ENCODE peak calls at places on chromosomes 12 and 14, in nine cellular contexts. N is lung; L is CD8-positive, alpha-beta T cell; U is heart right ventricle; Q is ovary; D is cardiac muscle cell; G is H9; Z is heart left ventricle; I is kidney. R is an unnamed sample.
A peak's percentile ranks its signal among the peaks of the same experiment; 100 is the strongest.

GRCh38 chr14:61260939-61261776 is 20.0 kb downstream of the TMEM30B start:
- DNase-seq in U (no peak), Z (no peak), L (no peak), I (no peak), G (no peak), N (no peak), Q (no peak), D (peak; percentile 21), R (peak; percentile 61)

GRCh38 chr12:52257074-52257551 is 17.3 kb upstream of the KRT86 start:
- DNase-seq in L (no peak), Z (no peak), U (no peak), G (no peak), I (peak; percentile 37), Q (no peak), N (no peak), D (no peak), R (no peak)

GRCh38 chr12:104520242-104520900 is 63.6 kb downstream of the CHST11 start:
- DNase-seq in I (no peak), N (no peak), U (no peak), D (no peak), Q (no peak), Z (no peak), L (no peak), G (no peak), R (no peak)

GRCh38 chr14:101880016-101880297 is 84.4 kb upstream of the DYNC1H1 start:
- DNase-seq in I (no peak), U (no peak), Q (no peak), L (no peak), N (no peak), G (no peak), D (no peak), Z (no peak), R (no peak)

GRCh38 chr12:6367969-6368892 is 7.1 kb downstream of the SCNN1A start:
- DNase-seq in Q (no peak), D (no peak), U (no peak), L (no peak), G (no peak), I (peak; percentile 23), Z (no peak), N (no peak), R (no peak)

GRCh38 chr14:63343878-63344277 is 25.1 kb upstream of the GPHB5 start:
- DNase-seq in L (no peak), U (no peak), Q (no peak), G (no peak), I (no peak), D (peak; percentile 33), N (no peak), Z (no peak), R (no peak)

GRCh38 chr14:70672328-70672675 is 30.6 kb downstream of the TTC9 start:
- DNase-seq in I (no peak), L (no peak), D (no peak), Z (no peak), N (no peak), U (no peak), Q (no peak), G (no peak), R (no peak)

GRCh38 chr14:42563313-42563712 is 956.6 kb downstream of the LRFN5 start:
- DNase-seq in N (no peak), I (no peak), Z (no peak), L (no peak), Q (no peak), D (no peak), G (no peak), U (no peak), R (no peak)

GRCh38 chr14:55893695-55894094 is 224.5 kb upstream of the PELI2 start:
- DNase-seq in N (no peak), D (no peak), U (no peak), G (no peak), Z (no peak), L (no peak), Q (no peak), I (no peak), R (no peak)

GRCh38 chr12:121009744-121010143 is 6.5 kb downstream of the C12orf43 start:
- DNase-seq in I (no peak), U (no peak), Q (no peak), L (no peak), D (peak; percentile 52), G (peak; percentile 74), Z (no peak), N (no peak), R (no peak)

GRCh38 chr14:106605548-106606448 is 1079.4 kb downstream of the TMEM121 start:
- DNase-seq in U (peak; percentile 18), N (no peak), Q (no peak), D (no peak), G (no peak), L (peak; percentile 83), I (no peak), Z (peak; percentile 73), R (no peak)

GRCh38 chr12:91094036-91094660 is 17.1 kb downstream of the LUM start:
- DNase-seq in Z (no peak), G (no peak), D (no peak), L (no peak), Q (no peak), U (no peak), I (no peak), N (no peak), R (no peak)

GRCh38 chr14:61003571-61003970 is 22.5 kb downstream of the SLC38A6 start:
- DNase-seq in N (no peak), Z (no peak), G (no peak), L (no peak), Q (no peak), I (no peak), U (no peak), D (peak; percentile 50), R (no peak)

GRCh38 chr12:20212658-20213387 is 155.5 kb upstream of the PDE3A start:
- DNase-seq in L (no peak), Z (peak; percentile 83), D (peak; percentile 100), N (peak; percentile 76), Q (peak; percentile 79), U (peak; percentile 76), G (peak; percentile 93), I (peak; percentile 93), R (peak; percentile 88)

GRCh38 chr12:51773145-51773869 is 75.2 kb downstream of the FIGNL2 start:
- DNase-seq in G (no peak), Z (no peak), N (no peak), I (no peak), D (peak; percentile 87), L (no peak), Q (no peak), U (no peak), R (peak; percentile 42)

GRCh38 chr12:121748571-121749265 is 36.2 kb downstream of the TMEM120B start:
- DNase-seq in N (no peak), Z (no peak), U (no peak), G (peak; percentile 50), D (peak; percentile 88), I (peak; percentile 88), Q (peak; percentile 82), L (no peak), R (peak; percentile 71)

GRCh38 chr12:66070378-66071120 is 60.0 kb downstream of the LLPH start:
- DNase-seq in I (no peak), D (no peak), U (no peak), G (no peak), Q (no peak), N (no peak), Z (no peak), L (no peak), R (no peak)

GRCh38 chr12:43957732-43958131 is 121.9 kb downstream of the TMEM117 start:
- DNase-seq in Q (no peak), N (no peak), D (peak; percentile 75), U (no peak), Z (no peak), I (no peak), L (no peak), G (no peak), R (peak; percentile 15)

DNA sequence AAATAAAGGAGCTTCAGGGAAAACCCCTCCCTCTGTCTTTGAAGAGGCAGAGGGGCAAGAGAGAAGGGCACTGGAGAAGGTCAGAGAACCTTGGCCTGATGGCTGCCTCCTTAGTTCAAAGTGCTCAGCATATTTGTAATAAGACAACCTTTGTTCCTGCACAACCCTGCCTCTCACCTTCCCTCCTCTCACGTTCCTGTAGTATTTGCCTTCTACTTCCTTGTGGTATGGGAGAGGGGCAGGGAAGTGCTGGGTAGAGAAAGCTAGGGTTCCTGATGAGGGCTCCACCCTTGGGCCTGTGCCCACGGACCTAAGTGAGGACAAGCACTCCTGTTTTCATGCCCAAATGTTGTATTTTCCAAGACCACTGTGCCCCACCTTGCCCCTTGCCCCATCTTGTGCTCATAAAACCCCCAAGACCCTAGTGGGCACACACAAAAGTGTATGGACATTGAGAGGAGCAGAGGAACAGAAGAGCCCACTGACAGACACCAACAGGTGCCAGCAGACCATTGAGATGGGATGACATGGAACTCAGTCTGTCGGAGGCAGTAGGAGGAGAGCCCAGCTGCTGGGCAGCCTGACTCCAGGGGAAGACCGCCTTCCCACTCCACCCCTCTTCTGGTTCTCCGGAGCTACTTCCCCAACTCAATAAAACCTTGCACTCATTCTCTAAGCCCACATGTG is 261.5 kb upstream of the CCDC196 start:
- DNase-seq in L (no peak), Z (no peak), U (no peak), D (no peak), I (no peak), N (no peak), Q (no peak), G (no peak), R (no peak)
- H3K9me3 ChIP-seq in L (no peaks in the 10 kb centered on the region), Z (no peaks in the 10 kb centered on the region), U (no peaks in the 10 kb centered on the region), D (no peaks in the 10 kb centered on the region), I (no peaks in the 10 kb centered on the region), N (no peaks in the 10 kb centered on the region), Q (no peaks in the 10 kb centered on the region), G (no peaks in the 10 kb centered on the region), R (no peaks in the 10 kb centered on the region)

DNA sequence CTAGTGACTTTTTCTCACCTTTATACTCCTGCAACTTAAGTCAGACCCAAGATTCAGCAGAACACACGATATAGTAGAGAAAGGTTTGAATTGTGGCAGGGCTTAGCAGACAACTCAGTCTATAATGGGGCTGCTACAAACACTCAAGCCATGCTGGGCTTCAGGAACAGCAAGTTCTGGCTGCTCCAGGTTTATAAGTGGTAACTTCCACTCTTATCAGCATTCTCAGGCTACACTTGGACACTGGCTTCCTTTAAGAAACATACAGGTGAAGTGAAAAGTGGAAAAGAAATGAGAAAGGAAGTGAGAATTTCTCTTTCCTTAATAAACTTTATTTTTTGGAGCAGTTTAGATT is 21.7 kb downstream of the PLEKHD1 start:
- DNase-seq in Q (no peak), L (no peak), D (no peak), N (no peak), Z (no peak), I (no peak), G (no peak), U (no peak), R (no peak)
- TF ChIP-seq CTCF in Q (no peak), L (no peak), D (no peak), N (no peak), Z (no peak), I (no peak), G (no peak), U (no peak), R (no peak)

GRCh38 chr12:119475650-119476049 is 117.9 kb upstream of the TMEM233 start:
- DNase-seq in Z (no peak), I (no peak), L (no peak), N (no peak), G (no peak), Q (no peak), U (no peak), D (no peak), R (no peak)
- H3K9me3 ChIP-seq in Z (no peaks in the 10 kb centered on the region), I (no peaks in the 10 kb centered on the region), L (no peaks in the 10 kb centered on the region), N (peaks cover 3% of the 10 kb centered on the region), G (peaks cover 3% of the 10 kb centered on the region), Q (no peaks in the 10 kb centered on the region), U (no peaks in the 10 kb centered on the region), D (no peaks in the 10 kb centered on the region), R (peaks cover 28% of the 10 kb centered on the region)

DNA sequence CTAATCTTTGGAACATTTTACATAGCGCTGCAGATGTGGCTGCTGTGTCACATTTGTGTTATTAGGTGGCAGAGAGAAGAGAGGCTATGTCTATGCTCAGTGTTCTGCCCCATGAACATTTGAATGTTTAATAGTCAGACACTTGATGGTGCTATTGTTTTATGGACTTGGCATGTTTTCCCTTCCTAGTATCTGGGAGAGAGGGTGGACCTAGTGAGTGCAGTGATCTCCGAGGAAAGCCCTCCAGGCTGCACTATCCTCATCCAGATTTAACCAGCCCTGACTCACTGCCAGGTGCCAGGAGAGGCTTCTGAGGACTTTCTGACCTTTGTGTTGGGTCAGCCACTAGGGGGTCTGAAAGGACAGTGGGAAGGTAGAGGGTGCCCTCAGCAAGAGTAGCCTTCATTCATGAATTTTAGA is 24.3 kb downstream of the ZFC3H1 start:
- DNase-seq in G (peak; percentile 37), U (no peak), N (no peak), D (no peak), L (no peak), I (no peak), Q (no peak), Z (no peak), R (no peak)
- TF ChIP-seq CTCF in G (peak; percentile 41), U (no peak), N (no peak), D (peak; percentile 11), L (no peak), I (peak; percentile 7), Q (no peak), Z (no peak), R (no peak)